ENCODE peak calls at places on chromosomes 5 and 9, in seven cellular contexts. Y, U, J, I, A, E and C are unnamed samples.

GRCh38 chr5:56984445-56984844 is 32.5 kb upstream of the MIER3 start:
- DNase-seq in J (no peak), Y (no peak), A (no peak), E (no peak), I (no peak), U (no peak), C (no peak)

GRCh38 chr9:34380034-34380510 is 3.4 kb upstream of the MYORG start:
- DNase-seq in E (no peak), J (no peak), Y (no peak), A (peak; percentile 25), I (no peak), U (no peak), C (no peak)

GRCh38 chr5:134070979-134071849 is 43.3 kb upstream of the TCF7 start:
- DNase-seq in U (no peak), A (peak; percentile 15), I (no peak), J (no peak), Y (no peak), E (no peak), C (no peak)

GRCh38 chr5:157721159-157721558 is 10.1 kb upstream of the THG1L start:
- DNase-seq in E (no peak), J (no peak), Y (no peak), U (no peak), I (no peak), A (no peak), C (no peak)

GRCh38 chr5:17020586-17021362 is 84.7 kb upstream of the MYO10 start:
- DNase-seq in I (no peak), Y (no peak), J (no peak), E (no peak), U (no peak), A (no peak), C (no peak)

GRCh38 chr5:116675628-116675910 is 100.9 kb upstream of the SEMA6A start:
- DNase-seq in U (no peak), I (no peak), Y (no peak), E (no peak), A (no peak), J (no peak), C (no peak)

GRCh38 chr9:650362-650761 is 191.1 kb upstream of the DMRT1 start:
- DNase-seq in I (peak; percentile 24), Y (no peak), E (no peak), A (no peak), U (no peak), J (no peak), C (peak; percentile 32)

GRCh38 chr5:62190173-62190572 is 115.8 kb upstream of the KIF2A start:
- DNase-seq in E (no peak), J (no peak), Y (no peak), A (no peak), U (no peak), I (no peak), C (no peak)